ENCODE peak calls at places on chromosomes 5 and 9, in five cellular contexts. Z is endodermal cell; N is tibial artery; U is colonic mucosa; R is CD4-positive, CD25-positive, alpha-beta regulatory T cell. D is an unnamed sample.

GRCh38 chr9:78029601-78030552 is 1.7 kb downstream of the GNAQ start:
- DNase-seq in Z (no peak), N (no peak), U (peak), R (peak), D (peak)

GRCh38 chr9:85158512-85158911 is 489.0 kb downstream of the NTRK2 start:
- DNase-seq in Z (no peak), N (no peak), U (no peak), R (no peak), D (no peak)

GRCh38 chr5:132260714-132261615 is 3.5 kb downstream of the PDLIM4 start:
- DNase-seq in Z (peak), N (peak), U (peak), R (no peak), D (peak)

GRCh38 chr5:124180523-124181461 is 565.6 kb downstream of the ZNF608 start:
- DNase-seq in Z (no peak), N (no peak), U (peak), R (no peak), D (no peak)

GRCh38 chr5:133905494-133905893 is 62.9 kb downstream of the C5orf15 start:
- DNase-seq in Z (no peak), N (no peak), U (no peak), R (no peak), D (no peak)

GRCh38 chr5:431001-431710 is 11.8 kb upstream of the EXOC3 start:
- DNase-seq in Z (peak), N (peak), U (peak), R (peak), D (peak)

GRCh38 chr9:98807070-98807810 is at the start of gene GALNT12:
- DNase-seq in Z (peak), N (peak), U (peak), R (peak), D (peak)

GRCh38 chr5:154477382-154478223 is 424 bp downstream of the HAND1 start:
- DNase-seq in Z (peak), N (no peak), U (no peak), R (no peak), D (no peak)

GRCh38 chr5:119323630-119324000 is 32.2 kb upstream of the TNFAIP8 start:
- DNase-seq in Z (no peak), N (no peak), U (no peak), R (no peak), D (no peak)

GRCh38 chr5:35861718-35862117 is 5.0 kb downstream of the IL7R start:
- DNase-seq in Z (no peak), N (no peak), U (no peak), R (no peak), D (no peak)

GRCh38 chr5:66144799-66145390 is 795 bp downstream of the SREK1 start:
- DNase-seq in Z (no peak), N (no peak), U (no peak), R (no peak), D (no peak)

GRCh38 chr5:57184322-57184721 is 10.5 kb downstream of the GPBP1 start:
- DNase-seq in Z (no peak), N (no peak), U (no peak), R (no peak), D (no peak)

GRCh38 chr5:142108432-142109355 is at the start of gene NDFIP1:
- DNase-seq in Z (peak), N (peak), U (peak), R (peak), D (peak)

GRCh38 chr5:142109356-142110045 is 922 bp downstream of the NDFIP1 start:
- DNase-seq in Z (no peak), N (no peak), U (peak), R (peak), D (peak)

GRCh38 chr5:142107729-142108431 is 699 bp upstream of the NDFIP1 start:
- DNase-seq in Z (no peak), N (no peak), U (no peak), R (no peak), D (no peak)

GRCh38 chr5:142110046-142110531 is 1.5 kb downstream of the NDFIP1 start:
- DNase-seq in Z (no peak), N (no peak), U (peak), R (peak), D (no peak)

GRCh38 chr5:142110988-142111687 is 2.6 kb downstream of the NDFIP1 start:
- DNase-seq in Z (no peak), N (no peak), U (no peak), R (no peak), D (no peak)
- H3K27ac ChIP-seq in Z (no peak), N (peak), U (no peak), R (no peak), D (no peak)

DNA sequence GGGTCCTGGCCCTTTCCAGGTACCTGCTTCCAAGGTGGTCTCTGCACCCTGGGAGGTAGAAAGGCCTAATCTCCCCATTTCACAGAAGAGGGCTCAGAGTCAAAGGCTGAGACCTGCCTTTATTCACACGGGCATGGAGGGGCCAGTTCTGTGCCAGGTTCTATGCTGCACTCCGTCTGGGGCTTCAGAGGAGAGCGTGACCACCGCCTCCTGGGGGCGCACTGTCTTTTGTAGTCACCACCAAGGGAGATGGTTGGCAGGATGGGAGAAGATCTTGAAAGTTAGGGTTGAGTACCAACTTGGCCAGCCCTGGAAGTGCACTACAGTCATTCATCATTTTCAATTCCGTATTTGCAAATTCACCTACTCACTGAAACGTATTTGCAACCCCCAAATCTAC is 23.7 kb upstream of the PRDM12 start:
- DNase-seq in Z (peak), N (no peak), U (no peak), R (no peak), D (no peak)
- H3K4me3 ChIP-seq in Z (no peak), N (no peak), U (no peak), R (no peak), D (no peak)

DNA sequence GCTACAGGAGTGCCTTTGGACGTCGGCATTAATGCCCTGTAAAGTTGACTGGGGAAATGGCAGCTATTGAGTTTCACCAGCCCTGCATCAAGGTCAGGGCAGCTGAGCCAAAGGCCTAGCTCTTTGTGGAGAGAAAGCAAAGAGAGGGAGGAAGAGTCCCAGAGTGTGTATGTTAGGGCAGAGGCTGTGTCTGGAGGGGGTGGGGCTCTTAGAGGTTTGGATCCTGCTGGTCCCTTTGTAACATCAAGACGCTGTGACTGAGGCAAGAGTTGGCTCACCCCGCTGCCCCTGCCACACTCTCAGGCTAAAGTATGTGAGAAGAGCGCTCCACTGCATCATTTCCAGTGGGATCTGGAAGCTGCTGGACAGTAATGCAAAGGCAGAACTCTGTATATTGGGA is 34.3 kb downstream of the TMOD1 start:
- DNase-seq in Z (no peak), N (peak), U (no peak), R (no peak), D (no peak)
- H3K27ac ChIP-seq in Z (no peak), N (peak), U (no peak), R (no peak), D (no peak)

DNA sequence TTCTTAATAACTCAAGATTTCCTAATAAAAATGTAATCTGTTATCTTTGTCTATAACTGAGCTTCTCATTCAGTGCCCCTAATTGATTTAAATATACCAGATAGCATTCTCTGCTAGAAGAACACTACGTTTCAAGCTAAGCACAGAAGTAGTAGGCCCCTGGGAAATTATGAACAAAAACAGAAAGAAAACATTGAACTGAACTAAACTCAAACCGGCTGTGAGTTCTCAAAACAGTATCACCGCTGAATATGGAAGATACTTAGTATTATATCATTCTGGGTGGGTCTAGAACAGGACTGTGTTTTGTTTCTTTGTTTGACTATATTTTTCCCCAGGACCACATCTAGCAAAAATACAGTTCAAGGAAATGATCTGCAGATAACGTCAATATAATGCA is 95.1 kb upstream of the HMHB1 start:
- DNase-seq in Z (no peak), N (no peak), U (no peak), R (no peak), D (no peak)
- H3K4me3 ChIP-seq in Z (no peak), N (no peak), U (no peak), R (no peak), D (no peak)

DNA sequence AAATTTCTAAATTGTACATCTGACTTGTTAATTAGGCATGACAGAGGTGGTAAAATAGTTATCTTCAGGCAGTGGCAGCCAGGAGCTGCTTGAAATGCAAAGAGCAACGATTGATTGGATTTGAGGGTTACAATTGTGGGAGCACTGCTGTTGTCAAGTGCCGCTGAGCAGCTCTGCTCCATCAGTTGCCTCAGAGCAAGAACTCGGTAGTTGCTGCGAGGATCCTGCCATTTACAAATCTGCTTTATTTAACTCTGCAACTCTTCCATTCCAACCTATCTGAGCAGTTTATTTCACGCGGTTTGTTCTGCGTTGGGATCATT is 12.6 kb downstream of the PBX3 start:
- DNase-seq in Z (peak), N (no peak), U (no peak), R (no peak), D (no peak)
- H3K27ac ChIP-seq in Z (peak), N (no peak), U (no peak), R (no peak), D (no peak)

GRCh38 chr9:4738866-4739586 is 2.0 kb downstream of the AK3 start:
- DNase-seq in Z (peak), N (no peak), U (peak), R (no peak), D (no peak)
- H3K4me3 ChIP-seq in Z (peak), N (peak), U (peak), R (peak), D (peak)

DNA sequence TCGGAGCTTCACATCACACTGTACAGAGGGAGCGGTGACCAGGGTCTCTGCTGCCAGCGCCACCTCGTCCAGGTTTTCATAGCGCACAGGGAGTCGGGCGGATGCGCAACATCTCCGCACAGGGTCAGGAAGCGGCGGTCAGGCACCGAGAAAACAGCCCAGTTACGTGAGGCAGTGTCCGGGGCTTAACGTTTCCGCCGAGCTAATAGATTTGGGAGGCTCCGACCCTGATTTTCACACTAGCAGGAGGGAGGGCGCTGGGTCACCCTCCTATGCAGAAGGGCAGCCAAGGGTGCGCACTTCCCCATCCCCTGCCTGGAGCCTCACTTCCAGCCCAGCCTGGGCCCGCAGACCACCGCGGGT is 13.7 kb downstream of the BTNL9 start:
- DNase-seq in Z (no peak), N (no peak), U (no peak), R (peak), D (no peak)
- H3K27ac ChIP-seq in Z (no peak), N (no peak), U (no peak), R (no peak), D (no peak)

GRCh38 chr9:116153765-116154333 is at the start of gene PAPPA:
- DNase-seq in Z (peak), N (no peak), U (no peak), R (no peak), D (no peak)

GRCh38 chr9:116151966-116152381 is 1.6 kb upstream of the PAPPA start:
- DNase-seq in Z (no peak), N (no peak), U (no peak), R (no peak), D (no peak)

GRCh38 chr9:116151199-116151598 is 2.4 kb upstream of the PAPPA start:
- DNase-seq in Z (no peak), N (no peak), U (no peak), R (no peak), D (no peak)

GRCh38 chr9:116152941-116153764 is 438 bp upstream of the PAPPA start:
- DNase-seq in Z (peak), N (no peak), U (no peak), R (no peak), D (no peak)

GRCh38 chr9:116152390-116152789 is 1.2 kb upstream of the PAPPA start:
- DNase-seq in Z (no peak), N (no peak), U (no peak), R (no peak), D (no peak)
- H3K4me3 ChIP-seq in Z (no peak), N (no peak), U (no peak), R (no peak), D (no peak)

DNA sequence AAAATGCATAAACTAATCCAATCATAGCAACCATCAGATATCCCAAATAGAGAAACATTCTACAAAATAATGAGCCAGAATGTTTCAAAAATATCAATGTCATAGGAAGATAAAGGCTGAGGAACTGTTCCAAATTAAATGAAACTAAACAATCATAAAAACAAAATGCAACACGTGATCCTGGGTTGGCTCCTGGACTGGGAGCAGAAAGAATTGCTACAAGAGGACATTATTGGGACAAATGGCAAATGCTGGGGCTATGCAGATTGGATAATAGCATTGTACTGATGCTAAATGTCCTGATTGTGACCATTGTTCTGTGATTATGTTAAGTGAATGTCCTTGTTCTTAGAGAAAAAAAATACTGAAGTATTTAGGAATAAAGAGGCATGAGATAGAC is 54.2 kb upstream of the AKNA start:
- DNase-seq in Z (no peak), N (no peak), U (no peak), R (no peak), D (no peak)
- H3K27ac ChIP-seq in Z (no peak), N (no peak), U (no peak), R (no peak), D (no peak)

GRCh38 chr5:178115835-178116405 is 2.6 kb downstream of the N4BP3 start:
- DNase-seq in Z (peak), N (no peak), U (no peak), R (no peak), D (no peak)
- H3K4me3 ChIP-seq in Z (peak), N (no peak), U (no peak), R (no peak), D (peak)